ENCODE peak calls at places on chromosomes 16 and 17, in five cellular contexts. J is stimulated activated CD4-positive, alpha-beta T cell treated with anti-CD3 and anti-CD28 coated beads, TNF-alpha, amount 100 ng/mL, for 48 hours; V is B cell; C is activated CD4-positive, CD25-positive, alpha-beta regulatory T cell treated with anti-CD3 and anti-CD28 coated beads, Interleukin-2, amount 50 U/mL, for 16 hours; B is ELR. Y is an unnamed sample.

GRCh38 chr16:72042157-72042660 is 12.1 kb upstream of the HP start:
- DNase-seq in J (no peak), V (no peak), C (no peak), B (no peak), Y (no peak)

GRCh38 chr17:64216385-64217248 is 46.4 kb downstream of the TEX2 start:
- DNase-seq in J (no peak), V (peak; percentile 42), C (no peak), B (peak; percentile 15), Y (no peak)

GRCh38 chr17:1181769-1182137 is 2.0 kb upstream of the ABR start:
- DNase-seq in J (no peak), V (no peak), C (no peak), B (peak; percentile 70), Y (no peak)

GRCh38 chr16:26599786-26600107 is 467.0 kb upstream of the C16orf82 start:
- DNase-seq in J (no peak), V (no peak), C (no peak), B (no peak), Y (no peak)

GRCh38 chr17:19312406-19312805 is 50.1 kb downstream of the B9D1 start:
- DNase-seq in J (no peak), V (no peak), C (no peak), B (no peak), Y (no peak)

GRCh38 chr16:29756654-29757053 is 10.9 kb upstream of the C16orf54 start:
- DNase-seq in J (no peak), V (no peak), C (no peak), B (no peak), Y (no peak)

GRCh38 chr16:11299865-11300559 is 18.9 kb upstream of the PRM1 start:
- DNase-seq in J (no peak), V (no peak), C (no peak), B (no peak), Y (no peak)

GRCh38 chr16:77758046-77758445 is 30.3 kb upstream of the VAT1L start:
- DNase-seq in J (no peak), V (no peak), C (no peak), B (no peak), Y (no peak)

GRCh38 chr17:30545024-30545423 is 67.8 kb downstream of the GOSR1 start:
- DNase-seq in J (no peak), V (no peak), C (no peak), B (no peak), Y (no peak)

GRCh38 chr17:17628388-17629008 is 37.0 kb upstream of the PEMT start:
- DNase-seq in J (peak; percentile 20), V (peak; percentile 64), C (no peak), B (peak; percentile 12), Y (no peak)

GRCh38 chr17:34370376-34370996 is 7.5 kb upstream of the CCL1 start:
- DNase-seq in J (no peak), V (no peak), C (no peak), B (no peak), Y (no peak)

GRCh38 chr16:20956319-20956718 is 55.7 kb downstream of the LYRM1 start:
- DNase-seq in J (no peak), V (no peak), C (no peak), B (peak; percentile 21), Y (no peak)

GRCh38 chr17:2058521-2059124 is 3.7 kb downstream of the HIC1 start:
- DNase-seq in J (peak; percentile 71), V (peak; percentile 64), C (no peak), B (no peak), Y (no peak)

GRCh38 chr17:45050680-45051059 is 762 bp downstream of the DCAKD start:
- DNase-seq in J (peak; percentile 35), V (no peak), C (no peak), B (peak; percentile 65), Y (no peak)

GRCh38 chr17:1724351-1724868 is at the start of gene WDR81:
- DNase-seq in J (peak; percentile 89), V (peak; percentile 89), C (peak; percentile 69), B (peak; percentile 87), Y (peak; percentile 68)

GRCh38 chr16:54936979-54937672 is 6.5 kb downstream of the IRX5 start:
- DNase-seq in J (no peak), V (no peak), C (no peak), B (peak; percentile 14), Y (no peak)

GRCh38 chr17:64747938-64748540 is 85.9 kb upstream of the SMURF2 start:
- DNase-seq in J (no peak), V (no peak), C (no peak), B (peak; percentile 74), Y (no peak)

GRCh38 chr17:63405020-63405419 is 41.1 kb downstream of the CYB561 start:
- DNase-seq in J (no peak), V (no peak), C (no peak), B (no peak), Y (no peak)

GRCh38 chr17:21251611-21252010 is 1.6 kb downstream of the NATD1 start:
- DNase-seq in J (no peak), V (no peak), C (no peak), B (no peak), Y (no peak)

GRCh38 chr16:86894168-86894567 is 315.8 kb downstream of the FOXL1 start:
- DNase-seq in J (no peak), V (no peak), C (no peak), B (no peak), Y (no peak)

GRCh38 chr17:81510798-81511549 is 1.6 kb downstream of the ACTG1 start:
- DNase-seq in J (no peak), V (no peak), C (no peak), B (peak; percentile 59), Y (no peak)

Y was measured in thoracic aorta.